ENCODE peak calls at places on chromosomes 11 and 22, in four cellular contexts. Z is NCI-H1092, J is heart left ventricle, Y is mucosa of descending colon. K is an unnamed sample.

GRCh38 chr22:47221840-47222615 is 459.6 kb downstream of the TBC1D22A start:
- DNase-seq in Y (no peak), J (no peak), Z (peak), K (no peak)

GRCh38 chr11:107370390-107370789 is 87.2 kb downstream of the CWF19L2 start:
- DNase-seq in Z (no peak), Y (no peak), J (no peak), K (no peak)

GRCh38 chr22:29503811-29504372 is 23.9 kb downstream of the NEFH start:
- DNase-seq in Y (no peak), Z (no peak), J (peak), K (no peak)

GRCh38 chr11:70899616-70900015 is 352.8 kb downstream of the SHANK2 start:
- DNase-seq in Y (no peak), Z (no peak), J (no peak), K (no peak)

GRCh38 chr11:114059278-114059983 is at the start of gene ZBTB16:
- DNase-seq in Y (peak), J (peak), Z (peak), K (no peak)

GRCh38 chr11:58675344-58676155 is 53.1 kb downstream of the CNTF start:
- DNase-seq in Y (peak), Z (peak), J (peak), K (no peak)

GRCh38 chr11:45374130-45374529 is 88.0 kb upstream of the SYT13 start:
- DNase-seq in J (no peak), Z (no peak), Y (no peak), K (no peak)

GRCh38 chr11:94876645-94877445 is 96.5 kb downstream of the CWC15 start:
- DNase-seq in Y (peak), Z (no peak), J (peak), K (peak)

GRCh38 chr22:30015229-30015797 is 65.0 kb upstream of the HORMAD2 start:
- DNase-seq in Y (no peak), J (no peak), Z (no peak), K (no peak)

GRCh38 chr22:37996515-37997246 is 12.3 kb upstream of the SOX10 start:
- DNase-seq in Y (peak), J (no peak), Z (no peak), K (no peak)

GRCh38 chr11:104784684-104785460 is 113.4 kb downstream of the CASP12 start:
- DNase-seq in Z (no peak), Y (no peak), J (no peak), K (no peak)

GRCh38 chr11:82059505-82059904 is 674.2 kb downstream of the FAM181B start:
- DNase-seq in Y (no peak), J (no peak), Z (no peak), K (no peak)

GRCh38 chr11:119262668-119263351 is 54.1 kb downstream of the MCAM start:
- DNase-seq in J (no peak), Z (no peak), Y (no peak), K (no peak)

GRCh38 chr22:42902875-42903510 is 45.9 kb upstream of the ARFGAP3 start:
- DNase-seq in J (no peak), Y (no peak), Z (no peak), K (no peak)

GRCh38 chr11:131666617-131667016 is 296.2 kb downstream of the NTM start:
- DNase-seq in Y (no peak), J (no peak), Z (no peak), K (peak)

K was measured in RWPE2.